ENCODE peak calls at places on chromosome 20, in five cellular contexts. One of them, this sample, is unnamed.

GRCh38 chr20:37342231-37343177 is 3.4 kb upstream of the SRC start:
- DNase-seq in NCI-H2029: no peak
- DNase-seq in stimulated activated naive B cell treated with anti-CD40 and anti-IgM and Interleukin-4, amounts not matched to agents 10 μg/mL and 1 μg/mL and 100 μg/mL, for 72 hours: no peak
- DNase-seq in bronchial epithelial cell: no peak
- DNase-seq in pancreas: no peak
- DNase-seq in this sample: peak; percentile 54

GRCh38 chr20:54431545-54431944 is 43.8 kb upstream of the DOK5 start:
- DNase-seq in NCI-H2029: peak; percentile 6
- DNase-seq in stimulated activated naive B cell treated with anti-CD40 and anti-IgM and Interleukin-4, amounts not matched to agents 10 μg/mL and 1 μg/mL and 100 μg/mL, for 72 hours: no peak
- DNase-seq in bronchial epithelial cell: no peak
- DNase-seq in pancreas: no peak
- DNase-seq in this sample: no peak

GRCh38 chr20:32727663-32728062 is 15.6 kb downstream of the COMMD7 start:
- DNase-seq in NCI-H2029: no peak
- DNase-seq in stimulated activated naive B cell treated with anti-CD40 and anti-IgM and Interleukin-4, amounts not matched to agents 10 μg/mL and 1 μg/mL and 100 μg/mL, for 72 hours: no peak
- DNase-seq in bronchial epithelial cell: no peak
- DNase-seq in pancreas: no peak
- DNase-seq in this sample: no peak

GRCh38 chr20:32823078-32823477 is 3.3 kb downstream of the MAPRE1 start:
- DNase-seq in NCI-H2029: no peak
- DNase-seq in stimulated activated naive B cell treated with anti-CD40 and anti-IgM and Interleukin-4, amounts not matched to agents 10 μg/mL and 1 μg/mL and 100 μg/mL, for 72 hours: no peak
- DNase-seq in bronchial epithelial cell: peak; percentile 62
- DNase-seq in pancreas: no peak
- DNase-seq in this sample: no peak

GRCh38 chr20:1816384-1817381 is 78.5 kb upstream of the SIRPA start:
- DNase-seq in NCI-H2029: no peak
- DNase-seq in stimulated activated naive B cell treated with anti-CD40 and anti-IgM and Interleukin-4, amounts not matched to agents 10 μg/mL and 1 μg/mL and 100 μg/mL, for 72 hours: no peak
- DNase-seq in bronchial epithelial cell: peak; percentile 85
- DNase-seq in pancreas: no peak
- DNase-seq in this sample: no peak

GRCh38 chr20:41573955-41574354 is 44.2 kb downstream of the CHD6 start:
- DNase-seq in NCI-H2029: no peak
- DNase-seq in stimulated activated naive B cell treated with anti-CD40 and anti-IgM and Interleukin-4, amounts not matched to agents 10 μg/mL and 1 μg/mL and 100 μg/mL, for 72 hours: no peak
- DNase-seq in bronchial epithelial cell: no peak
- DNase-seq in pancreas: no peak
- DNase-seq in this sample: no peak

GRCh38 chr20:2246081-2246491 is 49.7 kb upstream of the TGM3 start:
- DNase-seq in NCI-H2029: no peak
- DNase-seq in stimulated activated naive B cell treated with anti-CD40 and anti-IgM and Interleukin-4, amounts not matched to agents 10 μg/mL and 1 μg/mL and 100 μg/mL, for 72 hours: no peak
- DNase-seq in bronchial epithelial cell: no peak
- DNase-seq in pancreas: no peak
- DNase-seq in this sample: no peak

GRCh38 chr20:63054103-63054474 is 47.3 kb upstream of the BHLHE23 start:
- DNase-seq in NCI-H2029: no peak
- DNase-seq in stimulated activated naive B cell treated with anti-CD40 and anti-IgM and Interleukin-4, amounts not matched to agents 10 μg/mL and 1 μg/mL and 100 μg/mL, for 72 hours: no peak
- DNase-seq in bronchial epithelial cell: no peak
- DNase-seq in pancreas: no peak
- DNase-seq in this sample: peak; percentile 48

GRCh38 chr20:47305667-47306066 is 50.8 kb downstream of the ZMYND8 start:
- DNase-seq in NCI-H2029: no peak
- DNase-seq in stimulated activated naive B cell treated with anti-CD40 and anti-IgM and Interleukin-4, amounts not matched to agents 10 μg/mL and 1 μg/mL and 100 μg/mL, for 72 hours: no peak
- DNase-seq in bronchial epithelial cell: peak; percentile 81
- DNase-seq in pancreas: no peak
- DNase-seq in this sample: no peak

GRCh38 chr20:40803381-40803780 is 114.3 kb upstream of the MAFB start:
- DNase-seq in NCI-H2029: no peak
- DNase-seq in stimulated activated naive B cell treated with anti-CD40 and anti-IgM and Interleukin-4, amounts not matched to agents 10 μg/mL and 1 μg/mL and 100 μg/mL, for 72 hours: no peak
- DNase-seq in bronchial epithelial cell: no peak
- DNase-seq in pancreas: no peak
- DNase-seq in this sample: no peak

GRCh38 chr20:52481443-52481842 is 289.9 kb upstream of the ZFP64 start:
- DNase-seq in NCI-H2029: no peak
- DNase-seq in stimulated activated naive B cell treated with anti-CD40 and anti-IgM and Interleukin-4, amounts not matched to agents 10 μg/mL and 1 μg/mL and 100 μg/mL, for 72 hours: no peak
- DNase-seq in bronchial epithelial cell: no peak
- DNase-seq in pancreas: no peak
- DNase-seq in this sample: no peak

GRCh38 chr20:35490736-35491181 is 35.4 kb downstream of the CEP250 start:
- DNase-seq in NCI-H2029: no peak
- DNase-seq in stimulated activated naive B cell treated with anti-CD40 and anti-IgM and Interleukin-4, amounts not matched to agents 10 μg/mL and 1 μg/mL and 100 μg/mL, for 72 hours: peak; percentile 49
- DNase-seq in bronchial epithelial cell: no peak
- DNase-seq in pancreas: no peak
- DNase-seq in this sample: peak; percentile 88